ENCODE peak calls at places on chromosomes 11 and 22, in five cellular contexts. W is Peyer's patch, V is H1, I is adrenal gland, C is esophagus squamous epithelium. J is an unnamed sample.

GRCh38 chr11:124897681-124898680 is at the start of gene ROBO4:
- DNase-seq in C (no peak), V (peak; percentile 37), W (no peak), I (peak; percentile 62), J (no peak)

GRCh38 chr22:29994941-29995340 is 85.3 kb upstream of the HORMAD2 start:
- DNase-seq in W (no peak), C (no peak), I (no peak), V (no peak), J (no peak)

GRCh38 chr11:77525455-77526091 is 51.7 kb upstream of the PAK1 start:
- DNase-seq in V (no peak), C (no peak), I (no peak), W (no peak), J (no peak)

GRCh38 chr11:116132273-116132978 is 628.2 kb upstream of the CADM1 start:
- DNase-seq in C (no peak), W (no peak), I (no peak), V (peak; percentile 36), J (no peak)

GRCh38 chr11:14424096-14424495 is 65.1 kb upstream of the RRAS2 start:
- DNase-seq in V (no peak), W (no peak), I (no peak), C (no peak), J (no peak)

GRCh38 chr22:44597616-44598015 is 99.6 kb upstream of the RTL6 start:
- DNase-seq in V (no peak), C (no peak), W (no peak), I (no peak), J (no peak)

GRCh38 chr11:122731500-122731913 is 76.0 kb downstream of the UBASH3B start:
- DNase-seq in V (no peak), I (no peak), W (no peak), C (no peak), J (no peak)

GRCh38 chr22:11253000-11253511 is 4274.9 kb upstream of the OR11H1 start:
- DNase-seq in I (no peak), C (no peak), V (no peak), W (peak; percentile 14), J (peak; percentile 1)

GRCh38 chr11:95923730-95924413 is at the start of gene MTMR2:
- DNase-seq in W (peak; percentile 84), V (peak; percentile 90), I (peak; percentile 69), C (peak; percentile 7), J (peak; percentile 54)
- TF ChIP-seq POLR2A in W (peak; percentile 46), V (peak; percentile 99), I (peak; percentile 64), C (no peak), J (peak; percentile 51)

DNA sequence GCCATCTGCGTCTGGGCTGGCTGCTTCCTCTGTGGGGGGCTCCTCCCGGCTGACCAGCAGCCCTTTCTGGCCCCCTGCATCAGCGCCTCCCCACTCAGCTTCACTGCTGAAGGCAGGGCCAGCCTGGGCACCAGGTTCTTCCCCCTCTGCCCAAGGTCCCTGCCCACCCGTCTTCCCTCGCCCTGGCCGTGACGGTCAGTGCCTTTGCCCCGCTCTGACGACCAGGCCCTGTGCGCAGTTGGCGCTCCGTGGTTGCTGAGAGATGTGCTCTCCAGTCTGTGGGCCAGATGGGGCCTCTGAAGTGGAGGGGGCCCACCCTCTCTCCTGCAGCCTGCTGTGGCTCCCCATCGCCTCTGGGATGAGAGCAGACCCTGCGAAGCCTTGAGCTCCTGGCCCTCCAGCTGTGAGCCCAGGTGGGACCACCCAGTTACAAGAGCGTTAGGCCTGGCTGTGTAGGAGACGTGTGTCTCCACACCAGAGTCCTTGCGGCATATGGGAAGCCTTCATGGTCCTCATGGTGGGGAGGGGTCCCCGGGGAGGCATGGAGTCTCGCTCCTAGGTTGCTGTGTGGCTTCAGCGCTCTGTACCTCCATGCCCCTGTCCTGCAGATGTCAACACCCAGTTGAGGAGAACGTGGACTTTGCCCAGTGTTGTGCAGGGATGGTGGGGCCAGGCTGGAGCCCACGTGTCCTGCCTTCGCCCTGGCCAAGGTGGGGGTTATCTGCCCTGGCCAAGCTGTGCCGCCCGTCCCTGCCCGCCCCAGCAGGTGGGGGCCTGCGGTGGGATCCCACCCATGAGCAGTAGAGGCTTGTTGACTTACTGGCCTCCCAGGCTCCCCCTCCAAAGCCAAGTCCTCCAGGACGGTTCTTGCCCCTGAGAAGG is 14.2 kb downstream of the LRP5 start:
- DNase-seq in I (no peak), C (no peak), V (no peak), W (no peak), J (no peak)
- H3K4me1 ChIP-seq in I (peaks cover 32% of the 10 kb centered on the region), C (peaks cover 56% of the 10 kb centered on the region), V (peaks cover 55% of the 10 kb centered on the region), W (peaks cover 74% of the 10 kb centered on the region), J (peaks cover 46% of the 10 kb centered on the region)

GRCh38 chr11:62556102-62556871 is 9.7 kb upstream of the AHNAK start:
- DNase-seq in I (peak; percentile 96), W (peak; percentile 89), C (peak; percentile 75), V (peak; percentile 77), J (peak; percentile 89)
- TF ChIP-seq POLR2A in I (peak; percentile 35), W (peak; percentile 64), C (no peak), V (peak; percentile 36), J (no peak)

DNA sequence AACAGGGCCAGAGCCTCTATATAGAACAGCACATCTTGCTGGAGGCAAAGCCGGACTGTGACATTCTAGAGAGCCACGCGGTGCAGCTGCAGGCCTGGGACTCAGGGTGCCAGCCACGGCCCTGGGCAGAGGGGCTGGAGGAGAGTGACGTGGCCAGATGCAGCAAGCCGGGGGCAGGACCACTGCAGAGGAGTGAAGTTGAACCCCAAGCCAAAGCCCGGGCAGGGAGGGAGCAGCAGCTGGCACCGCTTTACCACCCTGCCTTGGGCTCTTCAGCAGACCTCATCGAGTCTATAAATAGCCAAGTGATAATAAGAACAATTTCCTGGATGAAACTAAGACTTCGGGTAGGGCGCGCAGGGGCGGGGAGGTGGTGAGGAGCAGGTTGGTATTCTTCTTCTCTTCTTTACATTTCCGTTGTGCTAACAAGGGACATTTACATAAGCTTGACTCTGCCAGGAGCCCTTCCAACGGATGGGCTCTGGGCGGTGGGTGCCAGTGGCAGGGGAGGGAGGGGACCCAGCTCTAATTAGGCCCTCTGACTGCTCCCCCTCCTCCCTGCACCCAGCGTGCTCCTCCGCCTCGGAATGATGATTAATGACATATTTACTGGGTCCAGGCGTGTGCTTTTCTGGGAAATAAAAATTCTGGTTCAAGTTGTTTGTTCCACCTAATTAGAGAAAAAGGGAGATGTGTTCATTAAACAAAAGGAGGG is 110.2 kb downstream of the ST3GAL4 start:
- DNase-seq in C (no peak), I (no peak), V (no peak), W (no peak), J (no peak)
- H3K4me1 ChIP-seq in C (peaks cover 10% of the 10 kb centered on the region), I (no peaks in the 10 kb centered on the region), V (peaks cover 2% of the 10 kb centered on the region), W (peaks cover 11% of the 10 kb centered on the region), J (no peaks in the 10 kb centered on the region)

J was measured in gastrocnemius medialis.